ENCODE peak calls at places on chromosomes 7 and 10, in five cellular contexts. H, A, W, U and F are unnamed samples. For H3K9me3 and H3K27me3, the result is how much of the 10 kb centered on the place peaks cover.

GRCh38 chr10:43964486-43964885 is 315.8 kb upstream of the ZNF32 start:
- DNase-seq in H (no peak), U (no peak), W (no peak), A (no peak), F (no peak)

GRCh38 chr7:30463400-30464145 is 15.0 kb downstream of the NOD1 start:
- DNase-seq in U (no peak), H (no peak), W (no peak), A (no peak), F (no peak)

GRCh38 chr7:94069154-94069739 is 65.1 kb upstream of the BET1 start:
- DNase-seq in U (no peak), A (no peak), H (no peak), W (no peak), F (no peak)

GRCh38 chr7:28754027-28754426 is 204.1 kb downstream of the TRIL start:
- DNase-seq in U (no peak), A (no peak), H (no peak), W (no peak), F (no peak)

GRCh38 chr7:105489409-105489808 is 32.7 kb downstream of the PUS7 start:
- DNase-seq in U (no peak), W (no peak), H (no peak), A (no peak), F (no peak)

GRCh38 chr10:70277396-70278030 is 6.3 kb downstream of the NPFFR1 start:
- DNase-seq in W (no peak), H (no peak), U (no peak), A (no peak), F (no peak)

GRCh38 chr10:62079885-62080559 is 178.5 kb downstream of the ARID5B start:
- DNase-seq in W (no peak), U (no peak), A (no peak), H (no peak), F (no peak)

GRCh38 chr10:23065549-23065948 is 29.8 kb upstream of the MSRB2 start:
- DNase-seq in U (peak), H (peak), A (peak), W (no peak), F (peak)

GRCh38 chr7:139762886-139763285 is 14.9 kb downstream of the HIPK2 start:
- DNase-seq in A (no peak), H (no peak), U (no peak), W (no peak), F (no peak)

GRCh38 chr10:119515511-119516045 is 26.9 kb downstream of the RGS10 start:
- DNase-seq in U (no peak), A (no peak), W (no peak), H (no peak), F (no peak)

GRCh38 chr10:123180691-123181090 is 26.5 kb downstream of the BUB3 start:
- DNase-seq in A (no peak), W (no peak), U (no peak), H (no peak), F (no peak)

GRCh38 chr10:50567384-50567783 is 56.4 kb downstream of the SGMS1 start:
- DNase-seq in U (no peak), H (peak), W (no peak), A (no peak), F (no peak)

GRCh38 chr7:133349101-133349500 is 96.2 kb downstream of the EXOC4 start:
- DNase-seq in H (no peak), A (no peak), U (no peak), W (no peak), F (no peak)

GRCh38 chr7:133345690-133346421 is 93.0 kb downstream of the EXOC4 start:
- DNase-seq in A (no peak), H (no peak), W (no peak), U (no peak), F (no peak)

GRCh38 chr7:133339772-133340171 is 86.9 kb downstream of the EXOC4 start:
- DNase-seq in U (no peak), A (no peak), H (no peak), W (no peak), F (no peak)

GRCh38 chr7:133344275-133344674 is 91.4 kb downstream of the EXOC4 start:
- DNase-seq in H (no peak), A (no peak), U (no peak), W (no peak), F (no peak)
- TF ChIP-seq CTCF in H (no peak), A (peak), U (peak), W (peak), F (no peak)

GRCh38 chr7:64078699-64078994 is 33.4 kb downstream of the ZNF727 start:
- DNase-seq in A (no peak), H (no peak), U (no peak), W (no peak), F (no peak)
- H3K9me3 ChIP-seq in A (half or more), H (half or more), U (under half), W (under half), F (under half)

DNA sequence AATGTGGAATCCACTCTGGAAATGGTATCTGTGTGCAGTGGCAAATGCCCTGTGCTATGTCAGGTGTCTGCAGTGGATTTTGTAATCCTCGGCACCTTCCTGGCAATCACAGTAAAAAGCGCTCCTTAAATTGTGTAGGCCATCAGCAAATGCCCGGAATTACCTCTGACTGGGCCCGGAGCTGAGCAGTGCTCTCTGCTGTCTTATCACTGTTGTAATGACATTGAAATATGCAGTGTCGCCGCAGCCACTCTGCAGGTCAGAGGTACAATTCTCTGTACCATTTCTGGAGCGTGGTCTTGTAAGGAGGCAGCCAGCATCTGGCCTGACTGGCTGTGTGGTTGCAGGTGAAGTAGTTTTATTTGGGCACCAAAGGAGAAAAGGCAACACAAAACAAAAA is 416.4 kb upstream of the MKI67 start:
- DNase-seq in W (no peak), U (no peak), H (no peak), A (no peak), F (no peak)
- H3K27me3 ChIP-seq in W (under half), U (half or more), H (under half), A (under half), F (under half)

GRCh38 chr10:100637785-100638184 is 102.0 kb downstream of the HIF1AN start:
- DNase-seq in U (no peak), A (no peak), W (peak), H (no peak), F (no peak)
- TF ChIP-seq CTCF in U (no peak), A (peak), W (peak), H (peak), F (no peak)

GRCh38 chr7:64978497-64979203 is 12.2 kb downstream of the ZNF117 start:
- DNase-seq in U (no peak), A (no peak), W (no peak), H (no peak), F (no peak)
- H3K9me3 ChIP-seq in U (half or more), A (half or more), W (under half), H (half or more), F (half or more)

DNA sequence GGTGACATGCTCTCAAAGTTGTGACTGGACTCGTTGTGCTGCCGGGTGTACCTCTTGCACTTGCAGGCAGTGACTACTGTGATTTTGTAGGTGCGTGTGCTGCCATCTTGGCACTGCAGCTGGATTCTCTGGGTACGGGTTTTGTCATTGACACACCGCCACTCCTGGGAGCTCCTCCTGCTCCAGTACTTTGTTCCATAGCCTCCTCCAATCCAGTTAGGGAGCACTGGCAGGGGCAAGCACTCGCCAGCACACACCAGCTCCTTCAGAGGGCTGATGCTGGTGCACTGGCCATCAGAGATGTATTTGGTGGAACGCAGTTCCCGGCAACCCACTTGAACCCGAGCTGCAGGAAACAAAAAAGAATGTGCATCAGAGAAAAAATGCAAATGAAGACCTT is 2.9 kb downstream of the SOSTDC1 start:
- DNase-seq in A (no peak), U (no peak), H (no peak), W (no peak), F (no peak)
- H3K27me3 ChIP-seq in A (under half), U (under half), H (under half), W (under half), F (under half)

DNA sequence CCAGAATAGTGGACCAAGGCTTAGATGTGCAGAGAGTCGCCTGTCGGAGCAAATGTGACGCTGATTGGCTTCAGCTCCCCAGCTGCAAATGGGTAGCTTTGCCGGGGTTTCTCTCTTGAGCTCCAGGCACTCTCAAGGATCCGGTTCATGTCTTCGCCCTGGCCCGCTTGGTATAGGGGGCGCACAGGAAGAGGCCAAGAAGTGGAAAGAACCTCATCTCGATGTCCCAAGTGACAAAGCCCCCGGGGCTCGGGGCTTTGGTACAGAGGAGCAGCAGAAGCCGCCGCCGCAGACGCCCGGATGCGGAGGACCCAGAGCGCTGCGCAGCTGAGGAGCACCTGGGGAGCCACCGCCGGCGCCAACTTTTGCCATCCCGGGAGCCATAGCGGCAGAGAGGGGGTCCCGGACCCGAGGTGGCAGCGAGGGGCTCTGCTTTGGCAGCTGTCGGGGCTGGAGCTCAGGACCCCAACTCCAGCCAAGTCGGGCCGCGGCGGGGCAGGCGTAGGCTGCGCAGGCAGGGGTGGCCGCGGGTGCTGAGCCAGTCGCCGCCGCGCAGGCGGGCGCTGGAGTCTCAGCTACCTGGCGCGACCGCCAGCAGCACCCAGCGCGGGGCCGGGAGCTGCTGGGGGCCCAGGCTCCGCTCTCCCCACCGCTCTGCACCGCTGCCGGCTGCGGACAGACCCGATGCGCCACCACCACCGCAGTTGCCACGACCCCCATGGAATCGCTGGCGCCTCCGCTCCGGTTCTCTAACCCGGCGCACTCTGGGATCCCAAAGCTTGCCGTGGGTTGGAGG is 466.5 kb downstream of the XPNPEP1 start:
- DNase-seq in A (no peak), H (no peak), U (no peak), W (peak), F (no peak)
- TF ChIP-seq CTCF in A (no peak), H (no peak), U (no peak), W (no peak), F (no peak)

DNA sequence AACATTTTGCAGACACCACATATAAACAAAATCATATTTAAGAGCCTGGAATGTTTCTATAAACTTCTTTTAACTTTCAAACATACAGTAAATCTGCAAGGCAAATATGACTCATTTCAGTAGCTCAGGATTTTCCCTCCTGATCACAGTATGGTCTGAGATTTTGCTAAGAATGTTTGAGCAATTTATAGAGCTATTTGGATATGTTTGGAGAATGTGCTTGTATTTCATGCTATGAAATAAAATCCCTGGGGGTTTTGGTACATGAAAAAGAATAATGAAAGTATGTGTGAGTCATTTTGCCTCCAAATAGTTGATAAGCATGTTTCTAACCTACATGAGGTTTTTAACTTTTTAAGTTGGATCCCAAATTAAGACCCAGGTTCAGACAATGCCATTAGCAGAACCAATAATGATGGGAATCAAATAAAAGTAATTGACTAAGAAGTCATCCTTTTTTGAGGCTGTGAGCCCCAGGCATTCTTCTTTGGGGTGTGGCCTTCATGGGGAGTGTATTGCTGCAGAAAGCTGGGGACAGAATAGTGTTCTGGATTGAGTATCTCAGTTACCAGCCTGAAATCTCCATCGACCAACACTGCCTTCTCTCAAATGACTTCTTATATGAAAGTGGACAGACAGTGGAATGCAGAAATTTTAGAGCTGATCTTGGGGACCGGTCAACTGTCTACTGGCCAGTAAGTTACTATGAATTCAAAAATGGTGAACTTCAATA is 66.1 kb upstream of the AGBL3 start:
- DNase-seq in A (no peak), H (no peak), U (no peak), W (no peak), F (no peak)
- H3K9me3 ChIP-seq in A (under half), H (under half), U (under half), W (under half), F (under half)

GRCh38 chr7:80922254-80923049 is 3.6 kb upstream of the SEMA3C start:
- DNase-seq in H (peak), W (no peak), U (no peak), A (peak), F (no peak)

GRCh38 chr7:80918406-80918805 is 445 bp downstream of the SEMA3C start:
- DNase-seq in H (no peak), A (no peak), U (no peak), W (no peak), F (no peak)

GRCh38 chr7:80918909-80919721 is at the start of gene SEMA3C:
- DNase-seq in W (peak), H (peak), U (peak), A (peak), F (peak)

GRCh38 chr7:80921130-80921529 is 2.3 kb upstream of the SEMA3C start:
- DNase-seq in H (no peak), W (no peak), U (no peak), A (no peak), F (no peak)

GRCh38 chr7:80916770-80917681 is 1.8 kb downstream of the SEMA3C start:
- DNase-seq in U (no peak), H (no peak), A (no peak), W (no peak), F (no peak)
- H3K27me3 ChIP-seq in U (under half), H (under half), A (under half), W (under half), F (under half)